ENCODE peak calls at places on chromosomes 16 and 17, in eight cellular contexts. B, C, Z, W, T, I, X and L are unnamed samples.

GRCh38 chr17:74446551-74447500 is 14.9 kb downstream of the GPRC5C start:
- DNase-seq in I (no peak), W (no peak), Z (no peak), B (no peak), T (no peak), C (peak), X (no peak), L (peak)

GRCh38 chr17:66654341-66654740 is 180.6 kb upstream of the CACNG5 start:
- DNase-seq in X (no peak), I (no peak), T (no peak), Z (no peak), W (no peak), B (no peak), C (peak), L (no peak)

GRCh38 chr17:81166033-81166472 is at the start of gene AATK:
- DNase-seq in I (no peak), B (no peak), T (no peak), Z (no peak), C (no peak), W (no peak), X (no peak), L (peak)

GRCh38 chr16:49623501-49624266 is 232.2 kb downstream of the ZNF423 start:
- DNase-seq in B (no peak), W (no peak), C (no peak), I (no peak), Z (no peak), T (no peak), X (no peak), L (no peak)

GRCh38 chr17:39635614-39636176 is 1.2 kb upstream of the STARD3 start:
- DNase-seq in T (no peak), B (no peak), C (no peak), Z (no peak), W (no peak), X (no peak), I (no peak), L (no peak)

GRCh38 chr16:61237804-61238485 is 798.3 kb downstream of the CDH8 start:
- DNase-seq in Z (no peak), C (no peak), X (peak), T (no peak), W (no peak), I (no peak), B (peak), L (no peak)

GRCh38 chr16:87345721-87346424 is 28.7 kb upstream of the C16orf95 start:
- DNase-seq in C (no peak), T (no peak), Z (no peak), W (no peak), B (no peak), X (peak), I (no peak), L (no peak)

GRCh38 chr17:55463600-55463999 is 42.0 kb upstream of the MMD start:
- DNase-seq in Z (no peak), B (peak), C (no peak), I (no peak), W (peak), X (no peak), T (no peak), L (no peak)

GRCh38 chr16:68756250-68757051 is 19.4 kb downstream of the CDH1 start:
- DNase-seq in C (no peak), I (peak), T (peak), B (peak), X (no peak), Z (no peak), W (peak), L (no peak)
- TF ChIP-seq EZH2phosphoT487 in C (no peak), I (no peak), T (no peak), B (no peak), X (no peak), Z (no peak), W (no peak), L (no peak)

DNA sequence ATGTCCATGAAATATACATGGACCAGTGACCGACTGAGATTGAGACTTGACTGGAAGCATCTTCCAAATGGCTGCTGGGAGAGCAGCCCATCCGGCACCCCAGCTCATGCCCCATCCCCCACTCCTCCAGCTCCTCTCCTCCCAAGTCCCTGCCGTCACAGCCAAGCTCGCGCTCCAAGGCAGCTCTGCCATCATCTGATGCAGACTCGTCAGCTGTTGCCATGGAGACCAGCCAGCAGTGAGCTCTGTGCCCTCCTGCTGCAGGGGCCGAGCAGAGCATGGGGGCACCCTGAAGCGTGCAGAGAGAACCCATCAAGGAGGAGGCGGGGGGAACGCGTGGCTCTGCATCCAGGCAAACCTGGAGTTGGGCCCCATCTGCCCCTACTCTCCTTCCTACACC is 74.5 kb upstream of the TNRC6C start:
- DNase-seq in I (no peak), W (peak), B (no peak), Z (peak), X (peak), T (no peak), C (peak), L (peak)
- TF ChIP-seq EZH2phosphoT487 in I (no peak), W (no peak), B (no peak), Z (no peak), X (no peak), T (no peak), C (no peak), L (no peak)

GRCh38 chr17:4233668-4234258 is 30.0 kb downstream of the ANKFY1 start:
- DNase-seq in T (no peak), B (no peak), X (no peak), Z (no peak), W (no peak), C (no peak), I (no peak), L (no peak)

GRCh38 chr17:4229627-4230026 is 34.2 kb downstream of the ANKFY1 start:
- DNase-seq in Z (no peak), C (peak), W (no peak), I (no peak), T (no peak), X (no peak), B (no peak), L (no peak)

GRCh38 chr17:4232168-4232813 is 31.5 kb downstream of the ANKFY1 start:
- DNase-seq in W (no peak), T (no peak), C (peak), X (no peak), I (no peak), Z (no peak), B (no peak), L (no peak)

GRCh38 chr17:4234406-4234805 is 29.4 kb downstream of the ANKFY1 start:
- DNase-seq in X (no peak), I (no peak), Z (no peak), T (no peak), W (no peak), C (no peak), B (no peak), L (no peak)

DNA sequence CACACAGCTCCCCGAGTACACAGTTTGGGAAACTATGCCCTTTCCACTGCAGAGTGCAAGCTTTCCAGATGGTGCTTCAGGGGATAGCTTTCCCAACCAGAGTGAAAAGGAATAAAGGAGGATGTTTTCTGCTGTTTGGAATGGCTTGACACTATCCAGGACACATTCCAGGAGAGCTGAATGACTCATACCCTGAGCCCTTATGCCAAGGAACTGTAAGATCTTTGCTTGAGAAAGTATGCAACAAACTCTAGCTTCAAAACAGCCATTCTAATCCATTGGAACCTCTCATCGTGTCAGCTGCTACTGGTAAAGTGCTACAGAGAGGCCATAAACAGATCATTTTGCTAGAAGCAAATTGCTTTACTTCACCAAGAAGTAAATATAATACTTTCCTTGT is 33.6 kb downstream of the ANKFY1 start:
- DNase-seq in C (peak), T (peak), W (no peak), X (no peak), Z (peak), I (peak), B (no peak), L (no peak)
- TF ChIP-seq EZH2phosphoT487 in C (no peak), T (no peak), W (no peak), X (no peak), Z (no peak), I (no peak), B (no peak), L (no peak)

GRCh38 chr17:45900136-45900535 is 5.8 kb downstream of the MAPT start:
- DNase-seq in X (no peak), T (no peak), C (no peak), Z (no peak), W (no peak), I (no peak), B (no peak), L (no peak)

GRCh38 chr17:45895304-45895968 is 1.1 kb downstream of the MAPT start:
- DNase-seq in X (peak), B (no peak), I (no peak), T (peak), Z (peak), W (no peak), C (peak), L (peak)

GRCh38 chr17:45894022-45894784 is at the start of gene MAPT:
- DNase-seq in W (peak), X (peak), Z (peak), C (peak), B (peak), I (peak), T (peak), L (peak)

GRCh38 chr17:45895969-45896793 is 1.8 kb downstream of the MAPT start:
- DNase-seq in C (peak), Z (peak), W (no peak), T (no peak), I (no peak), X (peak), B (no peak), L (peak)

GRCh38 chr17:45896803-45897693 is 2.7 kb downstream of the MAPT start:
- DNase-seq in B (no peak), C (no peak), Z (peak), W (no peak), I (no peak), T (no peak), X (peak), L (no peak)
- TF ChIP-seq EZH2phosphoT487 in B (no peak), C (no peak), Z (no peak), W (no peak), I (no peak), T (no peak), X (peak), L (no peak)

GRCh38 chr17:36773039-36773438 is 164.2 kb upstream of the LHX1 start:
- DNase-seq in Z (peak), C (no peak), T (no peak), B (no peak), W (no peak), X (no peak), I (no peak), L (no peak)

DNA sequence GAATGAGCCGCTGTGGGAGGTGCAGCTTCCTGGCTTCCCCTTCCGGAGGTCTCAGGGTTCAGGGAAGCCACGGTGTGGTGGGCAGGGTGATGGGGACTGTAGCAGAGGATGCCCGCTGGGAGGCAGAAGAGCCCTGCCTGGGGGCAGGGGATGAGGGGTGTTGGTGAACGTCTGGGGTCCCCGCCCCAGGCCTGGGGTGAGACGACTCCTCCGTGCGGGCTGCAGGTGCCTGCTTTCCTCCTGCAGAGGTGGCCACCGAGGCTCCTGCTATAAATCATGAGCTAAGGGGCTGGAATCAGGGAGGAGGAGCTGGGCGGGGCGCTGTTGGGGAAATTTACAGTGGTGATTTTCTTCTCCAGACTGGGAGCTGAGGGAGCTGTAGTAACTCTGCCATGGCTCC is 167.0 kb downstream of the MRM1 start:
- DNase-seq in I (no peak), W (no peak), B (no peak), Z (peak), X (no peak), C (no peak), T (no peak), L (no peak)
- TF ChIP-seq EZH2phosphoT487 in I (no peak), W (no peak), B (no peak), Z (no peak), X (no peak), C (no peak), T (no peak), L (no peak)

GRCh38 chr16:69179255-69180010 is 7.5 kb upstream of the SNTB2 start:
- DNase-seq in I (no peak), Z (no peak), X (no peak), C (peak), W (no peak), B (peak), T (peak), L (peak)
- TF ChIP-seq EZH2phosphoT487 in I (no peak), Z (no peak), X (no peak), C (peak), W (no peak), B (no peak), T (no peak), L (no peak)

DNA sequence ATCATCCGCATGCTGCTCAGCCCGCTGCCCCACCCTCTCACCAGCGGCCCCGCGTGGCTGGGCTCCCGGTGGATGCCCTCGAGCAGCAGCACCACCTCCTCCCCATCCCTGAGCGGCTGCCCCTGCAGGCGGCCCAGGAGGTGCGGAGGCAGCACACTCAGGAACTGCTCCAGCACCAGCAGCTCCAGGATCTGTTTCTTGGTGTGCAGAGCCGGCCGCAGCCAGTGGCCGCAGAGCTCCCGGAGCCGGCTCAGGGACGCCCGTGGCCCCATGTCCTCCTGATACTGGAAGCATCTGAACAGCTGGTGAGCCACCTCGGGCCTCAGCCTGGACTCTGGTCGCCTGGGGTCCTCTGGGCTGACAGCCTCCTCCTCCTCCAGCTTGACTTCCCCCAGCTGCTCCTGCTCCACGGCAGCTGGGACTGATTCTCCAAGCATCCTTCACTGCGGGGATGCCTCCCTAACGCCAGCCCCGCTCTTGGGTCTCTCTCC is 6.5 kb downstream of the ZSCAN10 start:
- DNase-seq in C (no peak), B (no peak), T (no peak), W (no peak), I (no peak), Z (no peak), X (no peak), L (peak)
- TF ChIP-seq EZH2phosphoT487 in C (no peak), B (no peak), T (no peak), W (no peak), I (no peak), Z (no peak), X (no peak), L (no peak)

GRCh38 chr16:67562918-67563707 is 787 bp downstream of the CTCF start:
- DNase-seq in X (peak), B (peak), C (peak), T (peak), I (peak), Z (peak), W (peak), L (peak)
- TF ChIP-seq EZH2phosphoT487 in X (no peak), B (no peak), C (no peak), T (no peak), I (no peak), Z (no peak), W (no peak), L (no peak)